ENCODE peak calls at places on chromosomes 3 and 15, in four cellular contexts. X is H1, V is IMR-90, H is H9. A is an unnamed sample.

GRCh38 chr15:46751303-46751702 is 966.0 kb upstream of the SEMA6D start:
- DNase-seq in V (no peak), X (no peak), H (no peak), A (no peak)

GRCh38 chr15:85702321-85703230 is 92.1 kb downstream of the KLHL25 start:
- DNase-seq in V (peak; percentile 75), X (no peak), H (no peak), A (no peak)

GRCh38 chr15:34456658-34457057 is 19.1 kb upstream of the GOLGA8A start:
- DNase-seq in H (no peak), X (no peak), V (no peak), A (no peak)

GRCh38 chr3:124084398-124084881 is 92.5 kb upstream of the ROPN1 start:
- DNase-seq in H (no peak), V (peak; percentile 20), X (no peak), A (no peak)

GRCh38 chr3:99843590-99844260 is 26.1 kb downstream of the CMSS1 start:
- DNase-seq in H (no peak), V (no peak), X (no peak), A (no peak)

GRCh38 chr3:10116138-10116460 is 624 bp downstream of the BRK1 start:
- DNase-seq in V (peak; percentile 54), X (no peak), H (no peak), A (peak; percentile 70)

GRCh38 chr15:95765161-95765560 is 565.3 kb upstream of the NR2F2 start:
- DNase-seq in H (no peak), V (no peak), X (no peak), A (no peak)

GRCh38 chr15:49215768-49216739 is 46.0 kb downstream of the GALK2 start:
- DNase-seq in H (no peak), X (no peak), V (no peak), A (peak; percentile 54)

GRCh38 chr3:128324911-128325592 is 141.6 kb downstream of the DNAJB8 start:
- DNase-seq in X (no peak), H (peak; percentile 18), V (no peak), A (no peak)

GRCh38 chr15:33152502-33153109 is 41.9 kb downstream of the FMN1 start:
- DNase-seq in X (no peak), V (peak; percentile 11), H (no peak), A (no peak)

GRCh38 chr3:71466483-71466882 is 117.0 kb downstream of the FOXP1 start:
- DNase-seq in V (no peak), H (no peak), X (no peak), A (no peak)

GRCh38 chr3:78604328-78604727 is 1163.5 kb downstream of the ROBO1 start:
- DNase-seq in V (peak; percentile 80), H (no peak), X (no peak), A (no peak)

GRCh38 chr3:50516048-50516871 is 12.8 kb upstream of the CACNA2D2 start:
- DNase-seq in H (peak; percentile 93), V (no peak), X (peak; percentile 46), A (peak; percentile 95)

GRCh38 chr3:57600195-57600594 is 3.1 kb upstream of the ARF4 start:
- DNase-seq in V (no peak), H (no peak), X (no peak), A (no peak)

GRCh38 chr3:11240496-11240895 is 31.7 kb upstream of the ATG7 start:
- DNase-seq in V (no peak), H (no peak), X (no peak), A (no peak)

GRCh38 chr3:21041621-21042020 is 709.4 kb downstream of the ZNF385D start:
- DNase-seq in H (no peak), X (no peak), V (no peak), A (no peak)

GRCh38 chr3:195037017-195037373 is 234.0 kb downstream of the XXYLT1 start:
- DNase-seq in V (no peak), X (no peak), H (no peak), A (no peak)

GRCh38 chr15:63950911-63951481 is 95.3 kb downstream of the DAPK2 start:
- DNase-seq in X (no peak), H (no peak), V (peak; percentile 87), A (no peak)

GRCh38 chr15:52960283-52960682 is 170.1 kb upstream of the ONECUT1 start:
- DNase-seq in H (no peak), X (no peak), V (no peak), A (no peak)

GRCh38 chr3:97763586-97764148 is 891 bp upstream of the ARL6 start:
- DNase-seq in H (no peak), V (peak; percentile 0), X (no peak), A (peak; percentile 0)

GRCh38 chr15:80507638-80508316 is 103.6 kb downstream of the ARNT2 start:
- DNase-seq in H (no peak), X (no peak), V (peak; percentile 96), A (no peak)

GRCh38 chr15:80694624-80695098 is 449 bp upstream of the ABHD17C start:
- DNase-seq in V (peak; percentile 33), H (peak; percentile 39), X (no peak), A (peak; percentile 25)

GRCh38 chr15:96273317-96274086 is 57.0 kb upstream of the NR2F2 start:
- DNase-seq in V (peak; percentile 100), H (no peak), X (no peak), A (peak; percentile 27)

GRCh38 chr3:11810276-11810675 is 36.4 kb downstream of the TAMM41 start:
- DNase-seq in H (no peak), V (peak; percentile 94), X (no peak), A (no peak)

GRCh38 chr3:42501681-42502428 is 588 bp upstream of the VIPR1 start:
- DNase-seq in V (peak; percentile 2), X (no peak), H (peak; percentile 59), A (peak; percentile 69)

GRCh38 chr3:13095408-13095861 is 22.2 kb upstream of the IQSEC1 start:
- DNase-seq in X (no peak), H (no peak), V (no peak), A (no peak)

GRCh38 chr3:196662033-196662432 is 22.5 kb downstream of the NRROS start:
- DNase-seq in X (no peak), V (no peak), H (no peak), A (peak; percentile 65)

GRCh38 chr3:113233497-113233896 is 22.1 kb downstream of the BOC start:
- DNase-seq in V (no peak), X (no peak), H (no peak), A (no peak)

GRCh38 chr15:48963524-48964113 is at the start of gene SHC4:
- DNase-seq in X (no peak), V (peak; percentile 86), H (peak; percentile 78), A (peak; percentile 85)

GRCh38 chr15:48153526-48153925 is 24.6 kb downstream of the MYEF2 start:
- DNase-seq in X (no peak), V (no peak), H (no peak), A (no peak)

GRCh38 chr3:10074666-10075065 is 33.4 kb downstream of the FANCD2OS start:
- DNase-seq in H (no peak), X (no peak), V (peak; percentile 35), A (no peak)

GRCh38 chr15:91849749-91850161 is 3.8 kb upstream of the SLCO3A1 start:
- DNase-seq in H (no peak), V (peak; percentile 57), X (no peak), A (peak; percentile 62)

GRCh38 chr3:66693461-66693912 is 192.7 kb upstream of the LRIG1 start:
- DNase-seq in H (no peak), X (no peak), V (peak; percentile 43), A (no peak)

GRCh38 chr15:22907161-22907950 is 68.9 kb downstream of the NIPA2 start:
- DNase-seq in H (no peak), X (no peak), V (no peak), A (no peak)

GRCh38 chr3:33919312-33919711 is 120.9 kb downstream of the PDCD6IP start:
- DNase-seq in X (no peak), H (no peak), V (peak; percentile 7), A (peak; percentile 29)

GRCh38 chr3:33919721-33920120 is 121.3 kb downstream of the PDCD6IP start:
- DNase-seq in X (no peak), H (no peak), V (no peak), A (no peak)

GRCh38 chr3:33918357-33918756 is 119.9 kb downstream of the PDCD6IP start:
- DNase-seq in V (no peak), H (no peak), X (no peak), A (no peak)

GRCh38 chr3:33914731-33915389 is 116.4 kb downstream of the PDCD6IP start:
- DNase-seq in V (no peak), X (no peak), H (no peak), A (no peak)

GRCh38 chr3:33915796-33916589 is 117.6 kb downstream of the PDCD6IP start:
- DNase-seq in X (peak; percentile 5), V (peak; percentile 28), H (no peak), A (peak; percentile 63)
- H2BK120ac ChIP-seq in X (no peak overlapping the region), V (no peak overlapping the region), H (no peak overlapping the region), A (no peak overlapping the region)

DNA sequence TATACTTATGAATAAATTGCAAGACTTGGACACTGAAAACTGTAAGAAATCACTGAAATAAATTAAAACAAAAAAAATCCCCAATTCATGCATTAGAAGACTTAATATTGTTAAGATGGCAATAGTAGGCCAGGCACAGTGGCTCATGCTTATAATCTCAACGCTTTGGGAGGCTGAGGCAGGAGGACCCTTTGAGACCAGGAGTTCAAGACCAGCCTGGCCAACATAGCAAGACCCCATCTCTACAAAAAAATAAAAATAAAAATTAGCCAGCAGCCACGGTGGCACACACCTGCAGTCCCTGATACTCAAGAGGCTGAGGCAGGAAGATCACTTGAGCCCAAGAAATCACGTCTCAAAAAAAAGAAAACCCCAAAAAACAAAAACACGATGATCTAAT is 35.8 kb downstream of the CPEB1 start:
- DNase-seq in H (no peak), X (no peak), V (no peak), A (no peak)
- H4K5ac ChIP-seq in H (no peak overlapping the region), X (no peak overlapping the region), V (no peak overlapping the region), A (no peak overlapping the region)

DNA sequence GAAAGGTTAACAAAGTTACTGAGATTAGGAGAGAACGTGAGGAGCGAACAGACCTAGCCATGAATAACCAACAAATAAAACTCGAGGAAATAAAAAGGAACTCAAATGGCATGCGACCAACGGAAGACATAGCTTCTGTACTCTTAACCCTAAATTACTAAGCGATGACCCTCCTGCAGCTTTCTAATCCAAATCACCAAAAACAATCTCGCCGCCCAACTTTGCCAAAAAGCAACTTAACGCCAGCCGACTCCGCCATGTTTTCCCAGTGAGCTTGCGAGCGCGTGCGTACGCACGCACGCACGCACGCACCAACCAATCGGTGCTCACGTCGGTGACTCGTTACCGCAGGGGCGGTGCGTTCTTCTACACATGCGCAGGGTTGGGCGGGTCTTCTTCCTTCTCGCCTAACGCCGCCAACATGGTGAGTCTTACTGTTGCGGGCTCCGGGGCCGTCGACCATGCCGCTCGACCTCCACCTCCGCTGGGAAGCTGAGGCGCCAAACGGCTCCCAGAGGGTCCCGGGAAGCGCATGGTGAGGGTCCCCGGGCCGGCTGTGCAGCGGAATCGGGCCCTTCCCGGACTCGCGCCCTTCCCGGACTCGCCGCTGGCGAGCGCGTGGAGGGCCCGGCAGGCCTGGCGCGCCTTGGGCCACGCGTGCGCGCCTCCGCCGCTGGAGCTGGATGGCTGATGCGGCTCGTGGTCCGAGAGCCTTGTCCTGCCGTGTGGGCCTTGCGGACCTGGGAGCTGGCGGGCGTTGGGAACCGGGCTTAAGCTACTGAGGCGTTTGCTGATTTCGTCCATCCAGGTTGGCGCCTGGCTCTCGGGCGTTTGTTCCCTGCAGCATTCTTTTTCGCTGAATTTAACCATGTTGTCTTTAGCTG is at the start of gene RPL14:
- DNase-seq in X (peak; percentile 75), V (peak; percentile 96), H (peak; percentile 94), A (peak; percentile 97)
- H2BK120ac ChIP-seq in X (no peak within 1 kb of the TSS), V (no peak within 1 kb of the TSS), H (no peak within 1 kb of the TSS), A (no peak within 1 kb of the TSS)

DNA sequence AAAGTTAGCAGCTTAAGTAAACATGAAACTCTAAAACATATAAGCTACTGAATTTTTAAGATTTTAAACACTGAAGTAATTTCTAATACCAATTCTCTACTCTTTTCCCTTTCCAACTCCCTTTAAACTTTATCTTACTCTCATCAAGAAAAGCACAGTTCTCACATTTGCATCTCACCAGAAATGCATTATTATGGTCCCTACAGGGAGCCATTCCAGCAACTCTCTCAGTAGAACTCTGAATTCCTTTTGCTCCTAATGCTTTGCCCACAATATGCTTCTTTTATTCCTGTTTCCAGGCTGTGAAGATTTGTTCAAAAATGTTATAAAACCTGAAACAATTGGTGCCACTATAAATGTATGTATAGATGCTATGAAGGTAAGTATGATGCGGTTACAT is 83.4 kb downstream of the TFDP2 start:
- DNase-seq in V (no peak), X (no peak), H (no peak), A (peak; percentile 42)
- H4K5ac ChIP-seq in V (no peak overlapping the region), X (peak overlapping the region; percentile 82), H (no peak overlapping the region), A (no peak overlapping the region)